ENCODE peak calls at places on chromosomes 11 and 22, in eight cellular contexts. H is GM23248; F is uterus; I is mammary epithelial cell; R is lower lobe of right lung; W is endodermal cell; G is naive thymus-derived CD4-positive, alpha-beta T cell; D is A549. L is an unnamed sample. For H3K4me1, the result is how much of the 10 kb centered on the place peaks cover.

GRCh38 chr11:18706330-18707243 is 8.0 kb downstream of the TMEM86A start:
- DNase-seq in I (no peak), W (no peak), F (peak), G (peak), D (no peak), H (peak), R (peak), L (no peak)

GRCh38 chr22:44496305-44496704 is 1.7 kb downstream of the RTL6 start:
- DNase-seq in H (no peak), I (no peak), G (no peak), W (no peak), D (no peak), R (peak), F (no peak), L (no peak)

GRCh38 chr11:63375434-63375833 is 5.8 kb downstream of the SLC22A9 start:
- DNase-seq in D (no peak), I (no peak), F (no peak), G (no peak), H (no peak), R (no peak), W (no peak), L (no peak)

GRCh38 chr11:134610116-134610910 is 198.3 kb upstream of the B3GAT1 start:
- DNase-seq in G (no peak), D (no peak), R (no peak), H (no peak), I (no peak), W (no peak), F (no peak), L (no peak)

GRCh38 chr11:114762437-114762836 is 84.1 kb downstream of the NXPE2 start:
- DNase-seq in W (peak), H (peak), I (peak), G (no peak), R (peak), F (peak), D (peak), L (no peak)

GRCh38 chr11:117428186-117428855 is 100.7 kb downstream of the CEP164 start:
- DNase-seq in G (no peak), I (no peak), F (no peak), H (no peak), R (no peak), D (no peak), W (peak), L (no peak)

GRCh38 chr11:43404406-43404805 is 45.7 kb downstream of the TTC17 start:
- DNase-seq in H (no peak), G (no peak), W (no peak), F (no peak), R (no peak), D (no peak), I (peak), L (no peak)

GRCh38 chr11:76236092-76237026 is 30.1 kb upstream of the WNT11 start:
- DNase-seq in R (peak), I (peak), H (peak), D (peak), F (no peak), G (no peak), W (peak), L (no peak)

GRCh38 chr11:108511851-108512474 is 13.8 kb upstream of the POGLUT3 start:
- DNase-seq in I (peak), H (peak), G (no peak), R (no peak), F (no peak), W (no peak), D (peak), L (no peak)

GRCh38 chr11:125315088-125315740 is 150.7 kb downstream of the PKNOX2 start:
- DNase-seq in I (no peak), D (no peak), H (peak), R (no peak), G (no peak), W (no peak), F (peak), L (no peak)

GRCh38 chr11:72085836-72086475 is 5.3 kb downstream of the LRRC51 start:
- DNase-seq in R (no peak), W (no peak), I (no peak), F (no peak), D (no peak), H (no peak), G (no peak), L (no peak)

GRCh38 chr22:43109921-43110443 is 568 bp upstream of the BIK start:
- DNase-seq in H (peak), F (no peak), I (no peak), D (no peak), R (no peak), G (no peak), W (peak), L (no peak)

GRCh38 chr11:131465746-131466145 is 95.3 kb downstream of the NTM start:
- DNase-seq in F (no peak), W (peak), D (no peak), R (no peak), G (no peak), H (no peak), I (no peak), L (no peak)

GRCh38 chr11:72975778-72976520 is 161.7 kb downstream of the ATG16L2 start:
- DNase-seq in W (no peak), I (peak), D (no peak), F (no peak), H (peak), R (no peak), G (no peak), L (no peak)

GRCh38 chr11:113722221-113722620 is 16.1 kb upstream of the TMPRSS5 start:
- DNase-seq in G (no peak), F (no peak), R (no peak), D (no peak), H (no peak), W (no peak), I (no peak), L (no peak)

GRCh38 chr11:293293-293851 is 4.4 kb downstream of the PGGHG start:
- DNase-seq in G (no peak), W (peak), H (no peak), R (no peak), I (no peak), D (no peak), F (no peak), L (no peak)

GRCh38 chr11:65295571-65296338 is 18.9 kb upstream of the CDC42EP2 start:
- DNase-seq in W (no peak), F (no peak), I (no peak), H (no peak), G (no peak), R (no peak), D (no peak), L (no peak)
- H3K4me1 ChIP-seq in W (under half), F (half or more), I (under half), H (under half), G (under half), R (half or more), D (under half), L (under half)

GRCh38 chr22:38316340-38317236 is 645 bp downstream of the CSNK1E start:
- DNase-seq in H (peak), D (peak), R (peak), I (peak), G (peak), W (peak), F (peak), L (no peak)

GRCh38 chr22:38315801-38316339 is 1.4 kb downstream of the CSNK1E start:
- DNase-seq in F (no peak), W (no peak), D (no peak), I (no peak), G (no peak), H (peak), R (no peak), L (no peak)

GRCh38 chr22:38314140-38314991 is 2.9 kb downstream of the CSNK1E start:
- DNase-seq in F (no peak), W (no peak), D (no peak), I (peak), G (no peak), H (peak), R (no peak), L (no peak)

GRCh38 chr22:38313384-38313955 is 3.8 kb downstream of the CSNK1E start:
- DNase-seq in W (no peak), G (no peak), H (peak), F (peak), R (peak), I (peak), D (peak), L (no peak)

DNA sequence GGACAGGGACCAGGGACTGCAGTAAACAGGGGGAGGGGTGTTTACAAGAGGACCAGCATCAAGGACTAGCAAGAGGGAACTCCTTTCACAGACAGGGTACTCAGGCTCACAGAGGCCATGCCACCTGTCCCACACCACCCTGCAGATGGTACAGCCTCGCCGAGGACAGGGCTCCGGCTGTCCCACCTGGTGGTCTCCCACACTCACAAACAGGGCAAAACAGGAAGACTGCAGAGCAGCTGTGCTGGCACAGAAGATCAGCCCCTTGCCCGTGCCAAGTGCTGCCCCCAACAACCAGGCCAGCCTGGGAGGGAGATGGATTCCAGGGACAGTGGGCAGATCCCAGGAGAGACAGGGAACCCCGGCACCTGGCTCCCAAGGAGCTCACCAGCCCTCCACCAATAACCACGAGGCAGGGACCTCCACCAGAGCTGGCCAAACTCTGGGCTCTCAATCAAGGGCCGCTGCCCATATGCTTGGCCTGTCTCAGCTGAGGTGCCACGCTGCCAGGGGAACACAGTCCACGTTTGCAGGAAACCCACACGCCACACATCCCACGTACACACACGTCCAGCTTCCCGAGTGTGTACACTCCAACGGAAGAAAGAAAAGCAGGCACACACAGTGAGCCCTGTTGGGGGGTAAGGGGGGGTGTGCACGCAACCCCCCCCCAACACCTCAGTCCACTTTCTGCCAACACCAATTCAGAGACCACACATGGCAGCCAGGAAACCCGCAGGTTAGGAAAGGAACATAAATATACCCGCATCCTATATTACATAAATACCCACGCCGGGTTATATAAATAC is 2.0 kb downstream of the CSNK1E start:
- DNase-seq in D (no peak), H (peak), G (no peak), W (no peak), I (no peak), R (no peak), F (no peak), L (no peak)
- H3K4me1 ChIP-seq in D (half or more), H (half or more), G (under half), W (under half), I (half or more), R (half or more), F (under half), L (half or more)

DNA sequence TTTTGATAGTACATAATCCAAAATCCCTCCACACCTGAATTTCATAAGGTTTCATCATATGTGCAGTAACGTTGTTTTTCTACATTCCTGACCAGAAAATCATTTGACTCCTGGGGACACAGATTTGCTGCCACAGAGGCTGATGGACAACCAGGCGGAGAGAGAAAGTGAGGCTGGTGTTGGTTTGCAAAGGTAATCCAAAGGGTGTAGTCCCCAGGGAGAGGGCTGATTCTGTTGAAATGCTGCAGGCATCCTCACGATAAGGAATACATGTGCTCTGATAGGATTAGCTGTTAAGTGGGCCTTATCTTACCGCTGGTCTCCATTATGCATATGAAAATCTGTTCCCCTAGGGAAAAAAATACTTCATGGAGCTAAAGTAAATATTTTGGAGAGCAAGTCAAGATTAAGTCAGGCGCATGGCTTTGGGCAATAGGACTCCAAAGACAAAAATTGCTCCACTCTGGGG is 8.1 kb downstream of the APOL6 start:
- DNase-seq in G (no peak), H (no peak), F (no peak), W (no peak), I (no peak), R (no peak), D (no peak), L (no peak)
- H3K4me1 ChIP-seq in G (under half), H (under half), F (under half), W (under half), I (under half), R (under half), D (under half), L (under half)

GRCh38 chr22:50189849-50190181 is 4.1 kb downstream of the TRABD start:
- DNase-seq in R (no peak), F (no peak), G (no peak), H (no peak), D (no peak), W (no peak), I (no peak), L (no peak)

GRCh38 chr22:50192056-50192824 is 6.5 kb downstream of the TRABD start:
- DNase-seq in W (no peak), G (no peak), R (no peak), D (no peak), I (peak), F (no peak), H (peak), L (no peak)

GRCh38 chr22:50192825-50193204 is 7.1 kb downstream of the TRABD start:
- DNase-seq in F (no peak), R (no peak), G (no peak), I (no peak), D (no peak), H (no peak), W (no peak), L (no peak)

GRCh38 chr22:50190182-50190951 is 4.7 kb downstream of the TRABD start:
- DNase-seq in R (peak), H (peak), W (peak), I (peak), D (peak), F (peak), G (peak), L (peak)

DNA sequence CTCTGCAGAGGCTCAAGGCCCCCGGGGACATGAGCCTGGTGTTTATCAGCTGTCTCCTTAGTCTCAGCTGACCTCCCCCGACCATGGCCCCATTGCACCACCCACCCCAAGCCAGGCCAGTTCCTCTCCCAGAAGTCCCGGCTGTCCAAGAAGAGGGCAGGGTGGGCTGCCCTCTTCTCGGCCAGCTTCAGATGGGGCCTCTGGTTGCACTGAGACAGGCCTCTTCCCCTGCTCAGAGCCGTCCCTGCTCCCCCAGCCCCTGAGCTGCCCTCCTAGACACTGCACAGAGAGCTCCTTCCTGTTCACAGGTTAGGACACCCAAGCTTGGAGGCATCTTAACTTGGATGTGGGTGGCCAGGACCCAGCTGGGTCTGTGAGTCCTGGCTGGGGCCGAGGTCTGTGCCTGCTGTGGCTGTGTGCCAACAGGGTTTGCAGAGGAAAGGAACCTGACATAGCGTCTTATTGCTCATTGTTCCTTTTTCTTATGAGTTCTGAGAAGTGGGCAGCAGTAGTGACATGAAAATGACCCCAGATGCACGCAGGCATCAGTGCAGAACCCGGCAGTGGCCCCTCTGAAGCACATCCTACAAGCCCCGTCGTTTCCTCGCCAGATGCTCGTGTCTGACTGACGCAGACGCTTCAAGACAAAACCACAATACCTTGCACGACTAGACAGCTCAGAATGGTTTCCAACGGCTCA is 5.5 kb downstream of the TRABD start:
- DNase-seq in W (no peak), H (no peak), F (no peak), I (no peak), R (peak), G (no peak), D (no peak), L (peak)
- H3K4me1 ChIP-seq in W (under half), H (under half), F (under half), I (under half), R (half or more), G (under half), D (under half), L (under half)

DNA sequence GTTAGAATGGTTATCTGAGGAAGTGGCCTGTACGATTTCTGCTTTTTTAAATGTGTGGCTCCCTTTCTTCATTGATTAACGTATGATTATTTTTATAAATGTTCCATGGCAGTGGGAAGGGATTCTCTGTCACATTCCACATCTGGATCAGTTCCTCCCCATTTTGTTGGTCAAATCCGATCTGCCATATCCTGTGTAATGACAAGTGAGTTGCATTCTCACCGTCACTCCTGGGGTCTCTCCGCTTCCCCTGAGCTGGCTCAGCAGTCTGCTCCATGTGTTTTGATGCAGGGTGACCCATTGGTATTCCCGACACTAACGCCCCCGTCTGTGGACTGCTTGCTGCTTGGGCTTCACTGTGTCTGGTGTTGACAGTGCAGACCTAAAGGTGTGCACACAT is 20.4 kb downstream of the NEAT1 start:
- DNase-seq in G (no peak), D (peak), H (peak), R (no peak), I (no peak), F (peak), W (peak), L (no peak)
- H3K4me1 ChIP-seq in G (under half), D (half or more), H (half or more), R (half or more), I (under half), F (under half), W (under half), L (half or more)

DNA sequence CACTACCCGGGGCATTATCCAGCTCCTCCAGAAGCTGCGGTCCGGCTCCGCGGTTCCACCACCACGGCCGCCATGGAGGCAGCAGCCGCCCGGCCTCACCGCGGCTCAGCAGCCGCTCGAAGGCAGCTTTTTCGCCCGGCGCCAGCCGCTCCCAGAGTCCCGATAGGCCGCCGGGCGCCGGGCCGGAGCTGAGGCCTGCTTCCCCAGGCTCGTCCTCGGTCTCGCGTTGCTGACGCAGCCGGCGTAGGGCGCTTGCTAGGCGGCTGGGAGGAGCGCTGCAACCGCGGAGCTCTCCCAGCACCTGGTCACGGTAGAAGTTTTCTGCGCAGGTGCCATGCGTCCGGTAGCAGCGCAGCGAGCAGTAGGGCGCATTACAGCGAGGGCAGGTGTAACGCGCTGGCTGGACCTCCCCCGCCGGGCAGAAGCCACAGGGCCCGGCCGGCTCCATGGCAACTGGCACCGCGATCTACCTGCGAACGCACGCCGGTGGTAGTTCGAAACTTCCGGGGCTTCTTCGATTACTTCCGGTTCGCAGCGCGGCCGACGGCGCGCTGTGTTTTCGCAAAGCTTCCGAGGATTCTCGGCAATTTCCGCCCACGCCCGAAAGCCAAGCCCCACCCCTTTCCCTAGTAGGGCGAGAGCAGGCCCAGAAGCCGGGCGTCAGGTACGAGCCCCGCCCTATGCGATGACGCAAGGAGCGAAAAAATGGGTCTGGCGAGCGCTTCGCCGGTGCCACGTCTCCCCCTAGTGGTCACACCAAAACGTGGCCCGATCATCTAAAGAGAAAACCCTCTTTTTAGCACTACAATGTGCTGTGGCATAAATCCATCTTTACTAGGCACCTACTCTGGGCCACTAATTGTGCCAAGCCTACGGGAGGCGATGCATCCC is at the start of gene ZNHIT2:
- DNase-seq in R (peak), D (peak), W (peak), G (peak), F (peak), H (peak), I (peak), L (peak)
- H3K4me1 ChIP-seq in R (under half), D (under half), W (under half), G (under half), F (under half), H (under half), I (under half), L (under half)

GRCh38 chr11:68014157-68014965 is 4.2 kb downstream of the ALDH3B1 start:
- DNase-seq in W (no peak), G (no peak), R (peak), F (peak), I (peak), D (peak), H (peak), L (no peak)
- H3K4me1 ChIP-seq in W (under half), G (under half), R (half or more), F (under half), I (half or more), D (half or more), H (half or more), L (half or more)

GRCh38 chr11:129252621-129253020 is 60.5 kb upstream of the ARHGAP32 start:
- DNase-seq in R (no peak), G (no peak), I (no peak), D (no peak), H (no peak), F (no peak), W (peak), L (no peak)
- H3K4me1 ChIP-seq in R (under half), G (under half), I (under half), D (under half), H (under half), F (under half), W (under half), L (under half)